ENCODE peak calls at places on chromosomes 11 and 22, in nine cellular contexts. A is tibial artery, M is WERI-Rb-1, Z is cardiac fibroblast, W is foreskin fibroblast, S is AG10803, N is fibroblast of lung, E is heart left ventricle, F is psoas muscle. X is an unnamed sample.

GRCh38 chr11:101158119-101158518 is 28.5 kb upstream of the PGR start:
- DNase-seq in A (no peak), M (no peak), Z (no peak), W (no peak), S (no peak), N (no peak), E (no peak), F (no peak), X (no peak)

GRCh38 chr22:18954333-18954732 is 18.2 kb upstream of the PRODH start:
- DNase-seq in A (peak; percentile 64), M (peak; percentile 71), Z (peak; percentile 61), W (peak; percentile 28), S (peak; percentile 10), N (peak; percentile 33), E (peak; percentile 86), F (peak; percentile 80), X (no peak)

GRCh38 chr11:26480041-26480440 is 92.0 kb downstream of the MUC15 start:
- DNase-seq in A (no peak), M (no peak), Z (no peak), W (no peak), S (no peak), N (no peak), E (no peak), F (no peak), X (no peak)

GRCh38 chr11:133134561-133135173 is 397.6 kb downstream of the OPCML start:
- DNase-seq in A (no peak), M (peak; percentile 70), Z (peak; percentile 53), W (no peak), S (peak; percentile 40), N (peak; percentile 12), E (peak; percentile 55), F (peak; percentile 60), X (no peak)

GRCh38 chr11:2776351-2777061 is 76.7 kb upstream of the KCNQ1OT1 start:
- DNase-seq in A (peak; percentile 17), M (peak; percentile 6), Z (no peak), W (no peak), S (no peak), N (no peak), E (peak; percentile 51), F (peak; percentile 45), X (no peak)

GRCh38 chr11:95279921-95280861 is 49.2 kb upstream of the SESN3 start:
- DNase-seq in A (no peak), M (peak; percentile 24), Z (peak; percentile 44), W (no peak), S (no peak), N (no peak), E (no peak), F (peak; percentile 43), X (no peak)

GRCh38 chr11:79414644-79415317 is 26.0 kb downstream of the TENM4 start:
- DNase-seq in A (no peak), M (no peak), Z (peak; percentile 71), W (peak; percentile 73), S (peak; percentile 85), N (peak; percentile 83), E (no peak), F (peak; percentile 55), X (no peak)

GRCh38 chr11:122808494-122808893 is 29.8 kb upstream of the CRTAM start:
- DNase-seq in A (no peak), M (no peak), Z (peak; percentile 73), W (peak; percentile 44), S (peak; percentile 54), N (peak; percentile 56), E (no peak), F (no peak), X (no peak)

GRCh38 chr11:16615480-16615879 is 123.0 kb upstream of the C11orf58 start:
- DNase-seq in A (no peak), M (no peak), Z (no peak), W (no peak), S (no peak), N (no peak), E (no peak), F (no peak), X (no peak)

GRCh38 chr11:16612234-16612571 is 126.2 kb upstream of the C11orf58 start:
- DNase-seq in A (no peak), M (no peak), Z (no peak), W (no peak), S (no peak), N (no peak), E (no peak), F (no peak), X (no peak)

GRCh38 chr11:16611395-16612233 is 126.8 kb upstream of the C11orf58 start:
- DNase-seq in A (no peak), M (no peak), Z (no peak), W (no peak), S (no peak), N (peak; percentile 20), E (no peak), F (no peak), X (no peak)

GRCh38 chr11:16612801-16613400 is 125.5 kb upstream of the C11orf58 start:
- DNase-seq in A (no peak), M (no peak), Z (no peak), W (no peak), S (no peak), N (peak; percentile 35), E (no peak), F (peak; percentile 34), X (no peak)

DNA sequence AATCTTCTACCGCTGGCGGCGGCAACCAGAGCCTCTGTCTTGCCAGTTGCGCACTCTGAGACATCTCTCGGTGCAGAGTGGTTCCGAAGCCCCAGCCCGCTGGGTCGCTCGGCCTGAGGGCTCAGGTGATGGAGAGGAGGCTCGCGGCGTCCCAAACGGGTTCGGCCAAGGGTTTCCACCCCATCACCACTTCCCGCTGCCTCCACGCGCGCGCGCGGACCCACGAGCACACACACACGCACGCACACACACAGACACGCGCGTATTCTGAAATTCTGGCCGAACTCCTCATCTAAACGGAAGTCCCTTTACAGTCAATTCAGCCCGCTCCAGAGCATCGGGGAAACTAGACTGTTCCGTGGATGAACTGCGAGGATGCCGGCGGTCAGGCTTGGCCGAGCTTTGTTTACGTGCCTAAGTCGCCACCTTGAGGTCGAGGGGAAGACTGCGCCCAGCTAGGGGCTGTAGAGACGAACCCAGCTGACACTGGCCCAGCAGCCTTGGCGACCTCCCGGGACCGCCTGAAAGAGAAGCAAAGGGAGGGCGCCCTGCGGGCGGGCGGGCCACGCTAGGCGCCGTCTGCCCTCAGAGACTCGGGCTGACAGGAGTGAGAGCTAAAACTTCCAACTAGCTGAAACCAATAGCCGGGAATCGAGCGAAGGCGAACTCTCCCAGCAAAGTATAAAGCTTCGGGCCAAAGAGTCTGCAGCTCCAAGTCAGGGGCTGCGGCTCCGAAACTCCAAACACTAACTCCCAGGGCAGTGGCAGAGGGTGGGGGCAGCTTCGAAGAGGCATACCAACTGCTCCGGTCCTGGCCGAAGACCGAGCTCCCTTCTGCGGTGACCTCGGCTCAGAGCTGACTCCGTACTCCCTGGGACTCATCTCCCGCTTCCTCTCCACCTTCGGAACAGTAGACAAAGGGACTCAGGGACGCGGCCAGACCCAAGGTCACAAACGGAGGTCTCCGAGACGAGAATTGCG is 124.8 kb upstream of the C11orf58 start:
- DNase-seq in A (peak; percentile 88), M (peak; percentile 89), Z (peak; percentile 87), W (peak; percentile 69), S (peak; percentile 76), N (peak; percentile 87), E (peak; percentile 91), F (peak; percentile 93), X (peak; percentile 18)
- H3K4me3 ChIP-seq in A (peak overlapping the region; percentile 78), M (peak overlapping the region; percentile 43), Z (peak overlapping the region; percentile 49), W (peak overlapping the region; percentile 52), S (peak overlapping the region; percentile 41), N (peak overlapping the region; percentile 30), E (peak overlapping the region; percentile 54), F (peak overlapping the region; percentile 71), X (peak overlapping the region; percentile 35)

GRCh38 chr11:612961-613300 is 2.8 kb downstream of the IRF7 start:
- DNase-seq in A (no peak), M (no peak), Z (no peak), W (no peak), S (no peak), N (no peak), E (no peak), F (no peak), X (no peak)

GRCh38 chr11:613369-613968 is 2.3 kb downstream of the IRF7 start:
- DNase-seq in A (peak; percentile 72), M (peak; percentile 81), Z (peak; percentile 57), W (peak; percentile 41), S (peak; percentile 36), N (peak; percentile 38), E (peak; percentile 73), F (peak; percentile 89), X (no peak)

GRCh38 chr11:614091-614582 is 1.6 kb downstream of the IRF7 start:
- DNase-seq in A (no peak), M (peak; percentile 7), Z (no peak), W (no peak), S (no peak), N (no peak), E (peak; percentile 67), F (no peak), X (no peak)

GRCh38 chr11:611001-611996 is 4.5 kb downstream of the IRF7 start:
- DNase-seq in A (no peak), M (no peak), Z (no peak), W (no peak), S (no peak), N (no peak), E (no peak), F (no peak), X (no peak)

DNA sequence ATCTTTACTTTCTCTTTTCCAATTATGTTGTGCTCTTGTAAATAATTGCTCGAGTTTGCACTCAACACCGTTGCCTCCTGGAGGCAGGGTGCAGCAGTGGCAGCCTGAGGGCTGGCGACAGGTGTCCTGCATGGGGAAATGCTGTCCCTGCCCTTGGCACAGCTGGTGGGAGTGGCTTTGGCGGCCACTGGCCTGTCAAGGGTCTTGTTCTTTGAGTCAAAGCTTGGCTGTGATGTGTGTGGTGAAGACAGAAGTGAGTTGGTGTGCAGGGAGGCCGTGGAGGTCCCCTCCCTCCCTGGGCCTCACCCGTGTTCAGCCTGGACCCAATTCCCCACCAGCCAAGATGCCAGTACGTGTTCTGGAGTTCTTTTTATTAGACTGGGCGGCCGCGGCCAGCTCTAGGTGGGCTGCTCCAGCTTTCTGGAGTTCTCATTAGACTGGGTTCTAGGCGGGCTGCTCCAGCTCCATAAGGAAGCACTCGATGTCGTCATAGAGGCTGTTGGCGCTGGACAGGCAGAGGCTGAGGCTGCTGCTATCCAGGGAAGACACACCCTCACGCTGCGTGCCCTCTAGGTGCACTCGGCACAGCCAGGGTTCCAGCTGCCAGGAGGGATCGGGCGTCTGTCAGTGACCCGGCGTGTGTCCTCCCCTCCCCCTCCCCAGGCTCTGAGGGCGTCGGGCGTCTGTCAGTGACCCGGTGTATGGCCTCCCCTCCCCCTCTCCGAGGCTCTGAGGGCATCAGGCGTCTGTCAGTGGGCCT is 3.4 kb downstream of the IRF7 start:
- DNase-seq in A (no peak), M (peak; percentile 80), Z (peak; percentile 22), W (peak; percentile 32), S (peak; percentile 18), N (peak; percentile 35), E (peak; percentile 63), F (peak; percentile 92), X (no peak)
- TF ChIP-seq CTCF in A (no peak), M (peak; percentile 55), Z (peak; percentile 39), W (peak; percentile 12), S (peak; percentile 32), N (peak; percentile 38), E (no peak), F (peak; percentile 43), X (peak; percentile 21)

DNA sequence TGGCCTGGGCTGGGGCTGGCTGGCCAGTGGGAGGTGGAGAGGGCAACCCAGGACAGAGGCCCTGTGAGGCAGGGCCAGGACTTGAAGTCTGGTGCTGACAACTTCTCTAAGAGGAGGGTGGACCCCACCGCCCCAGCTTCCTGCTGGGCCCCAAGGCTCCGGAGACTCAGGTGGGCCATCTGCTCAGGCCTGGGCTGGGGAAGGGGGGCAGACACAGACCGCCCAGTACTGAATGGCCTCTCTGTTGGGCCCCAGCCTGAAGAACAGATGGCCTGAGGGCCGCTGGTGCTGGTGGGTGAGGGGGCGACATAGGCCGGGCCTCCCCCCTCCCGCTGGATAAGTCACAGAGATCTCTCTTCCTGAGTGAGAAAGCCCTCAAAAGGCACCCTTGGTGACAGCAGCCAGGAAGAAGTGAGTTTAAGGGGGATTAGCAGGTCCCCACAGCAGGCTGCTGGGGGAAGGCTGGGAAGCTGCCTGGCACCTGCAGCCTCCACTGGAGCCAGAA is 12.4 kb upstream of the TP53I11 start:
- DNase-seq in A (no peak), M (peak; percentile 98), Z (no peak), W (no peak), S (no peak), N (no peak), E (no peak), F (no peak), X (no peak)
- H3K4me3 ChIP-seq in A (no peak overlapping the region), M (no peak overlapping the region), Z (no peak overlapping the region), W (no peak overlapping the region), S (no peak overlapping the region), N (no peak overlapping the region), E (no peak overlapping the region), F (no peak overlapping the region), X (no peak overlapping the region)

GRCh38 chr11:103091024-103091423 is 936 bp downstream of the DCUN1D5 start:
- DNase-seq in A (no peak), M (no peak), Z (no peak), W (no peak), S (no peak), N (no peak), E (no peak), F (no peak), X (no peak)
- TF ChIP-seq CTCF in A (no peak), M (no peak), Z (no peak), W (no peak), S (no peak), N (no peak), E (no peak), F (no peak), X (no peak)

X was measured in AG09309.